ENCODE peak calls at places on chromosome 20, in nine cellular contexts. D, K, N, M, W, X, I, C and O are unnamed samples.
A peak's percentile ranks its signal among the peaks of the same experiment; 100 is the strongest.

GRCh38 chr20:36543187-36544133 is 2.1 kb downstream of the MYL9 start:
- DNase-seq in M (peak; percentile 53), D (peak; percentile 16), I (peak; percentile 11), K (no peak), X (peak; percentile 80), C (peak; percentile 93), N (no peak), W (no peak), O (peak; percentile 72)

GRCh38 chr20:21511850-21512633 is 1.8 kb downstream of the NKX2-2 start:
- DNase-seq in I (peak; percentile 26), C (no peak), M (no peak), D (peak; percentile 35), X (no peak), K (no peak), W (no peak), N (peak; percentile 45), O (no peak)

GRCh38 chr20:10531848-10532247 is 96.7 kb downstream of the SLX4IP start:
- DNase-seq in I (no peak), K (no peak), W (no peak), D (no peak), N (no peak), C (no peak), X (no peak), M (no peak), O (peak; percentile 40)

GRCh38 chr20:47033665-47034064 is 139.0 kb downstream of the EYA2 start:
- DNase-seq in M (no peak), D (no peak), C (no peak), I (no peak), K (no peak), X (no peak), W (no peak), N (no peak), O (no peak)

GRCh38 chr20:4150095-4150492 is 134.7 kb upstream of the RNF24 start:
- DNase-seq in C (no peak), M (no peak), N (no peak), I (no peak), K (no peak), W (no peak), X (peak; percentile 26), D (no peak), O (peak; percentile 67)

GRCh38 chr20:33125983-33126382 is 42.0 kb upstream of the BPIFA2 start:
- DNase-seq in M (no peak), N (no peak), K (no peak), X (no peak), I (no peak), W (no peak), C (no peak), D (no peak), O (no peak)

GRCh38 chr20:19252670-19253120 is 40.3 kb downstream of the SLC24A3 start:
- DNase-seq in D (no peak), M (no peak), W (no peak), C (no peak), N (peak; percentile 68), K (no peak), X (no peak), I (no peak), O (no peak)

GRCh38 chr20:19628570-19629134 is 129.4 kb upstream of the RIN2 start:
- DNase-seq in X (no peak), K (peak; percentile 72), D (peak; percentile 70), C (peak; percentile 27), W (peak; percentile 83), N (no peak), I (peak; percentile 69), M (no peak), O (peak; percentile 80)

GRCh38 chr20:41377275-41377674 is 10.7 kb upstream of the EMILIN3 start:
- DNase-seq in C (no peak), I (no peak), D (no peak), X (no peak), M (no peak), N (no peak), W (no peak), K (no peak), O (no peak)

GRCh38 chr20:19253316-19253715 is 40.9 kb downstream of the SLC24A3 start:
- DNase-seq in D (no peak), M (no peak), C (no peak), N (no peak), X (no peak), W (no peak), K (no peak), I (no peak), O (no peak)

GRCh38 chr20:62953167-62953838 is 794 bp downstream of the SLC17A9 start:
- DNase-seq in I (no peak), X (peak; percentile 44), M (peak; percentile 50), W (no peak), C (no peak), K (no peak), N (peak; percentile 45), D (peak; percentile 55), O (no peak)

GRCh38 chr20:62951143-62951895 is 1.2 kb upstream of the SLC17A9 start:
- DNase-seq in X (no peak), I (no peak), W (no peak), C (no peak), M (peak; percentile 11), D (no peak), K (no peak), N (peak; percentile 15), O (no peak)

GRCh38 chr20:62953839-62954703 is 1.6 kb downstream of the SLC17A9 start:
- DNase-seq in W (peak; percentile 53), N (peak; percentile 88), K (peak; percentile 94), M (peak; percentile 75), X (peak; percentile 86), C (peak; percentile 82), I (peak; percentile 92), D (peak; percentile 94), O (peak; percentile 77)

GRCh38 chr20:62951896-62952372 is 575 bp upstream of the SLC17A9 start:
- DNase-seq in I (no peak), W (no peak), C (no peak), D (no peak), M (no peak), N (peak; percentile 39), K (no peak), X (no peak), O (no peak)

DNA sequence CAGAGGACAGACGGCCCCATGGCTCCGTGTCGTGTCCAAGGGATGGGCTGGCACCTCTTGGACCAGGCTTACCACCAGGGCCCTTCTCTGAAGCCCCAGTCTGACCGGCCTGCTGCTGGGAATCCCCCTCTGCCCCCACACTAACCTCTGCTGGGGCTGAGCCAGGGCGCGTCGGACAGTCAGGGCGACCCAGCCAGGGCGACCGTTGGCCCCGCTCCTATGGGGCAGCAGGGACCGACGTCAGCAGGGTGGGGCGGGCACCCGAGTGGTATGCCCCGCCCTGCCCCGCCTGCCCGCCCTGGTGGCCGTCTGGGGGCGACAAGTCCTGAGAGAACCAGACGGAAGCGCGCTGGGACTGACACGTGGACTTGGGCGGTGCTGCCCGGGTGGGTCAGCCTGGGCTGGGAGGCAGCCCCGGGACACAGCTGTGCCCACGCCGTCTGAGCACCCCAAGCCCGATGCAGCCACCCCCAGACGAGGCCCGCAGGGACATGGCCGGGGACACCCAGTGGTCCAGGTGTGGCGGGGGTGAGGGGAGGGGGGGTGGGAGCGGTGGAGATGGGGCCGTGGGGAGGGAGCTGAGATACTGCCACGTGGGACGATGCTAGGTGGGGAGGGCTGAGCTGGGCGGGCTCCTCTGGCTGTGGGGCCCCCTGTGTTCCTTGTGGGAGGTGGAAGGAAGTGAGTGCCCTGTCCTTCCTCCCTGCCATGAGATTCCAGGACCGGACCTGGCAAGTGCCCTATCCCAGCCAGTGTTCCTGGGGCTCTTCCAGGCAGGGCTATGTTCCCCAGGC is at the start of gene SLC17A9:
- DNase-seq in N (peak; percentile 92), I (peak; percentile 92), C (peak; percentile 81), W (peak; percentile 41), X (peak; percentile 51), K (peak; percentile 75), M (peak; percentile 92), D (peak; percentile 93), O (no peak)
- TF ChIP-seq CTCF in N (no peak), I (peak; percentile 42), C (no peak), W (no peak), X (no peak), K (no peak), M (no peak), D (no peak), O (no peak)

DNA sequence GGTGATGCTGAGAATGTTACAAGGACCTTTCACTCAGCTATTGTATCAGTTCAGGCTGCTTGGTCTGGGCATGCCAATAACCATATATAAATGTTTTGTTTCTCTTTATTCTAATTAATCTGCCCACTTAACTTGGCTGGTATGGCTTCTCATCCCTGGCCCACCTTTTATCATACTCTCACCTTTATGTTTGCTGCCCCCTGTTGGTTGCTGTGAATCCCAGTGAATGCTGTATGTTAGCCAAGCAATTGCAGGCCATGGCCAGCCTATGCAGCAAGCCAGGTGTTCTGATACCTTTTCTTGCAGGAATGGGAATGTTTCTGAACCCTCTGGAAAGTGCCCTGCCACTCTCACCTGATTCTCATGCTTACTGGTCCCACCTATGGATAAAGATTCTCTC is 54.6 kb downstream of the PCSK2 start:
- DNase-seq in D (peak; percentile 7), X (no peak), K (no peak), N (no peak), M (no peak), C (no peak), W (peak; percentile 52), I (no peak), O (no peak)
- TF ChIP-seq CTCF in D (peak; percentile 28), X (no peak), K (no peak), N (peak; percentile 35), M (no peak), C (no peak), W (peak; percentile 57), I (peak; percentile 42), O (no peak)

GRCh38 chr20:142290-142689 is at the start of gene DEFB126:
- DNase-seq in X (no peak), M (no peak), C (no peak), D (no peak), N (no peak), W (no peak), I (no peak), K (no peak), O (no peak)

GRCh38 chr20:137668-138131 is 4.7 kb upstream of the DEFB126 start:
- DNase-seq in M (no peak), X (no peak), K (no peak), D (no peak), W (no peak), I (no peak), N (no peak), C (no peak), O (no peak)
- TF ChIP-seq CTCF in M (no peak), X (no peak), K (peak; percentile 22), D (no peak), W (peak; percentile 44), I (no peak), N (peak; percentile 24), C (no peak), O (peak; percentile 1)

GRCh38 chr20:18003897-18004296 is 35.1 kb downstream of the MGME1 start:
- DNase-seq in W (no peak), N (no peak), C (no peak), D (no peak), X (no peak), M (no peak), I (peak; percentile 37), K (peak; percentile 43), O (no peak)

GRCh38 chr20:18004389-18005031 is 35.7 kb downstream of the MGME1 start:
- DNase-seq in M (no peak), K (no peak), W (no peak), C (no peak), N (no peak), X (no peak), I (no peak), D (no peak), O (peak; percentile 16)

GRCh38 chr20:17998446-17998845 is 29.6 kb downstream of the MGME1 start:
- DNase-seq in W (no peak), C (no peak), M (no peak), K (no peak), I (no peak), D (no peak), N (no peak), X (no peak), O (no peak)

GRCh38 chr20:18005170-18005989 is 36.6 kb downstream of the MGME1 start:
- DNase-seq in I (peak; percentile 81), D (peak; percentile 80), N (no peak), W (no peak), C (no peak), K (peak; percentile 56), M (no peak), X (no peak), O (no peak)

GRCh38 chr20:18001131-18001921 is 32.5 kb downstream of the MGME1 start:
- DNase-seq in K (no peak), I (no peak), X (peak; percentile 69), N (peak; percentile 69), W (no peak), M (no peak), D (no peak), C (peak; percentile 70), O (peak; percentile 93)
- TF ChIP-seq CTCF in K (no peak), I (no peak), X (no peak), N (no peak), W (no peak), M (no peak), D (no peak), C (no peak), O (peak; percentile 9)